ENCODE peak calls at places on chromosome X, in eight cellular contexts. R, A, W, C, J, D, F and P are unnamed samples.

GRCh38 chrX:33434256-33435092 is 223.1 kb upstream of the DMD start:
- DNase-seq in R (peak; percentile 51), F (no peak), W (peak; percentile 21), A (no peak), C (no peak), J (peak; percentile 41), D (peak; percentile 37), P (no peak)

GRCh38 chrX:9619581-9619980 is 146.1 kb downstream of the GPR143 start:
- DNase-seq in A (no peak), C (no peak), W (no peak), D (no peak), R (no peak), J (no peak), F (no peak), P (no peak)

GRCh38 chrX:22135994-22136684 is 104.0 kb downstream of the PHEX start:
- DNase-seq in W (no peak), A (no peak), C (no peak), F (no peak), J (no peak), D (peak; percentile 60), R (no peak), P (no peak)

GRCh38 chrX:48520976-48521352 is 644 bp upstream of the EBP start:
- DNase-seq in D (no peak), A (no peak), W (no peak), R (no peak), C (no peak), J (no peak), F (no peak), P (no peak)

GRCh38 chrX:9343971-9344370 is 120.9 kb upstream of the TBL1X start:
- DNase-seq in J (no peak), A (no peak), C (no peak), W (no peak), R (no peak), F (no peak), D (no peak), P (no peak)

GRCh38 chrX:40127052-40127451 is 29.3 kb upstream of the BCOR start:
- DNase-seq in R (no peak), F (no peak), D (no peak), C (no peak), J (no peak), W (no peak), A (no peak), P (no peak)

GRCh38 chrX:32448320-32448719 is 763.0 kb downstream of the DMD start:
- DNase-seq in F (no peak), J (no peak), W (no peak), C (no peak), A (no peak), R (no peak), D (no peak), P (no peak)

GRCh38 chrX:54564942-54565341 is 34.9 kb downstream of the GNL3L start:
- DNase-seq in D (peak; percentile 24), R (no peak), W (no peak), F (no peak), A (no peak), C (no peak), J (no peak), P (peak; percentile 2)

GRCh38 chrX:115409551-115409950 is 120.0 kb downstream of the LUZP4 start:
- DNase-seq in W (no peak), J (no peak), A (no peak), F (no peak), D (peak; percentile 3), C (no peak), R (no peak), P (no peak)

GRCh38 chrX:48794993-48795501 is 6.8 kb upstream of the HDAC6 start:
- DNase-seq in R (no peak), D (peak; percentile 47), J (no peak), F (no peak), W (no peak), C (no peak), A (no peak), P (peak; percentile 26)

GRCh38 chrX:31353095-31353494 is 281.3 kb upstream of the FTHL17 start:
- DNase-seq in D (peak; percentile 62), C (no peak), W (no peak), A (no peak), F (no peak), R (no peak), J (no peak), P (peak; percentile 3)

DNA sequence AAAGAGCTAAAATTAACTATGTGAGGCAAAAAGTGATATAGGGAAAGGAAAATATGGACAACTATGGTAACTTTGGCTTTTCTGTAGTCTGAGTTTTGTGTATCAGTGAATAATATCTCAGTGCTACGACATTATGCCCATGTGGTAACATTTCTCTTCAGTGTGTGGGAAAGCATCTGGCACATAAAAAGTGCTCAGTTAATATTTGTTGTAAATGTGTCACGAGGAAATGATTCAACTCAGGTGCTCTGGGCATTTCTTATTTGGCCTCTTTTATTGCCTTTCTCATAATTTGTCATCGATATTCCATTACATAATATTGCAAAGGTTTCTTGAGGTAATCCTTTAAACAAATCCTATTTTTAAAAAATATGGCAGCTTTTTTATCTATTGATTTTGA is 17.6 kb downstream of the OFD1 start:
- DNase-seq in F (no peak), W (no peak), J (no peak), C (no peak), D (no peak), A (no peak), R (no peak), P (no peak)
- TF ChIP-seq POLR2A in F (no peak), W (no peak), J (no peak), C (no peak), D (no peak), A (no peak), R (no peak), P (no peak)

DNA sequence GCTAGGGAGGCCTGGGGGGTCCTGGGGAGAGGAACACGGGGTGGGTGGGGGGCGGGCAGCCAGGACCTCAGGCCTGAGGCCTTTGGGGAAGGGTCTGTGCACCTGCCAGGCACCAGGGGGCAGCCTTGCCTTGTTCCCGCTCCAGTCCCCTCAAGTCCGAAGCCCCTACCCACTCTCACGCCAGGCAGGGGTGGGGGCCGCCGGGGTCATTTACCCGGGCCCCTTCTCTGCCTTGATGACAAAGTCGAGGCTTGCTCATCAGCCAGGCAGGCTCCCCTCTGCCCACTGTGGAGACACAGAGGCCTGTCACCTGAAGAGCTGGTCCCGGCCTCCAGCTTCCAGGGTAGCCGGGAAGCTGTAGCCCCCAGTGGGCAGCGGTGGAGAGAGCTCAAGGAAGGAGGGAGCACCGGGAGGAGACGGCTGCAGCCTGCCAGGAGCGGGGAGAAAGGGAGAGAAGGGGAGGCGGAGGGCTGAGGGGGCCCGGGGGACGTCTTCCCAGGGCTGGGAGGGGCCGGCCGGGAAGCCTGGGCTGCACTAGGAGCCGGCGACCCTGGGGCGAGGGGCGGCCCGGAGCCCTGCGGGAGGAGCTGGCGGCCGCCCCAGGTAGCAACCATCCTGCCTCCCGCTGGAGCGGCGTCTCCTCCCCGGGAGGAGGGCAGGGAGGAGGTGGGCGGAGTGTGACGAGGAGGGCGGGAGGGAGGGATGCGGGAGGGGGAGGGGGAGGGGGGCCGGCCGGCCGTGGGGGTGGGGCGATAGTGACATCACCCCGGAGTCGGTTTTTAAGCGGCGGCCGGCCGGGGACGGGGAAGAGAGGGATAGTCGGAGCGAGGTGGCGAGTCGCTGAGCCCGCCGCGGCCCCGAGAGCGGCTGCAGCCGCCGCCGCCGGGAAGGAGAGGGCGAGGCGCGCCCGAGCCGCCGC is at the start of gene SLC6A8:
- DNase-seq in F (peak; percentile 84), D (peak; percentile 44), W (peak; percentile 55), C (peak; percentile 78), J (peak; percentile 73), A (peak; percentile 71), R (peak; percentile 72), P (peak; percentile 63)
- TF ChIP-seq POLR2A in F (peak; percentile 14), D (peak; percentile 86), W (no peak), C (no peak), J (no peak), A (peak; percentile 28), R (no peak), P (peak; percentile 82)

GRCh38 chrX:15335135-15336022 is at the start of gene PIGA:
- DNase-seq in F (peak; percentile 96), A (peak; percentile 97), W (peak; percentile 81), C (peak; percentile 97), J (peak; percentile 92), R (peak; percentile 93), D (peak; percentile 96), P (peak; percentile 45)
- TF ChIP-seq POLR2A in F (peak; percentile 84), A (peak; percentile 94), W (peak; percentile 67), C (peak; percentile 68), J (peak; percentile 95), R (peak; percentile 71), D (peak; percentile 82), P (peak; percentile 78)

DNA sequence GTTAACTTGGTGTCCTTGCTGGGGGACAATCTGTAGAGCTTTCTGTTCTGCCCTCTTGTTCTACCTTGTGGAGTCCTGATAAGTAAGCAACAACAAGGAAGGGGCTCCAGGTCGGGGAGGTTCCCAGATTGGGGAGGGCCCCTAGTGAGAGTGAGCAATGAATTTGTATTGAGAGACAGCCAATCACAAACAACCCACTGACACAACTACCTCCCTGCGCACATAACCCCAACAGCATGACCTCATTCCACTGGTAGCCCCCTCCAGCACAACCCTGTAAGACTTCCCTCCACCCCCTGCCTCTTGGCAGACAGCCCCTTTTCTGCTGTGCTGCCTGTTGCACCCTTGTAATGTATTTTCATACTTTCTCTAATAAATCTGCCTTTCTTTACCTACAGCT is 19.7 kb upstream of the PNPLA4 start:
- DNase-seq in C (no peak), D (no peak), F (no peak), A (no peak), R (no peak), W (no peak), J (no peak), P (no peak)
- TF ChIP-seq POLR2A in C (no peak), D (no peak), F (no peak), A (no peak), R (no peak), W (no peak), J (no peak), P (no peak)

GRCh38 chrX:73943572-73943899 is 360.4 kb upstream of the ZCCHC13 start:
- DNase-seq in J (no peak), W (no peak), F (no peak), C (no peak), D (no peak), A (no peak), R (no peak), P (no peak)

GRCh38 chrX:73944582-73944947 is 359.4 kb upstream of the ZCCHC13 start:
- DNase-seq in W (no peak), C (no peak), F (no peak), J (no peak), D (peak; percentile 6), R (no peak), A (no peak), P (no peak)

GRCh38 chrX:73940893-73941470 is 363.0 kb upstream of the ZCCHC13 start:
- DNase-seq in C (no peak), D (no peak), R (no peak), A (no peak), W (no peak), F (no peak), J (no peak), P (no peak)

DNA sequence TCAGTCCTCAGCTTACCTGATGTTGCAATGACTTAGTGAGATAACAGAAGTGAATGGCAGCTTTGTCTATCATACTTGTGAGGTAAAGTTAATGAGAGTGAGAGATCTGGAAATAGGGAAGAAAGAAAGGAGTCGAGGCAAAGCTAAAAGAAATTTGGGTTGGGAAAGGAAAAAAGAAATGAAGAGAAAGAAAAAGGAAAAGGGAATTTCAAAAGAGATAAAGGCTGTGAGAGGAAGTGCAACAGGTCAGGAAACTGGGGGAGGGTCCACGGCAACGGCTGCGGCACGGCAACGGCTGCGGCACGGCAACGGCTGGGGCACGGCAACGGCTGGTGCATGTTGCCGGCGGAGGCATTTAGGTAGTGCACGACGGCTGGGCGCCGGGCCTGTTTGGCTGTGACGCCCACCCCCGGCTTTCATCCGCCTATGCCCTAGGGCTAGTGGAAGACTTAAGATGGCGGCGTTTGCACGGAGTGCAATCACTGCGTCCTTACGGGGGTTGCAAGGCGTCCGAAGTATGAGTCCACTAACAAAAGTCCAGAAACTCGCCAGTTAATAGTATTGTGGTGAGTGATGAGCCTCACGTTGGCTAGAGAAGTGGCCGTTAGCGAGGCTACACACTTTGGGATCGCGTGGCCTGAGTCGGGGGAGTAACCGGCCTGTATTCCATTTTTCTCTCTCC is 359.9 kb upstream of the ZCCHC13 start:
- DNase-seq in F (peak; percentile 88), W (peak; percentile 48), R (peak; percentile 83), D (peak; percentile 91), J (peak; percentile 92), A (peak; percentile 94), C (peak; percentile 91), P (peak; percentile 60)
- TF ChIP-seq POLR2A in F (peak; percentile 60), W (peak; percentile 8), R (no peak), D (peak; percentile 85), J (peak; percentile 45), A (peak; percentile 65), C (no peak), P (peak; percentile 56)